ENCODE peak calls at places on chromosomes 5 and 9, in six cellular contexts. One of them, this sample, is unnamed.
A peak's percentile ranks its signal among the peaks of the same experiment; 100 is the strongest.

GRCh38 chr5:132481243-132482211 is 9.0 kb downstream of the IRF1 start:
- DNase-seq in dorsolateral prefrontal cortex: peak; percentile 3
- DNase-seq in GM23338: no peak
- DNase-seq in astrocyte: no peak
- DNase-seq in lower lobe of right lung: no peak
- DNase-seq in right atrium auricular region: no peak
- DNase-seq in this sample: no peak

GRCh38 chr9:136724772-136725171 is 12.4 kb downstream of the DIPK1B start:
- DNase-seq in lower lobe of right lung: no peak
- DNase-seq in GM23338: no peak
- DNase-seq in astrocyte: no peak
- DNase-seq in right atrium auricular region: no peak
- DNase-seq in dorsolateral prefrontal cortex: no peak
- DNase-seq in this sample: no peak

GRCh38 chr9:4229252-4229651 is 70.6 kb downstream of the GLIS3 start:
- DNase-seq in dorsolateral prefrontal cortex: no peak
- DNase-seq in right atrium auricular region: no peak
- DNase-seq in GM23338: no peak
- DNase-seq in lower lobe of right lung: no peak
- DNase-seq in astrocyte: no peak
- DNase-seq in this sample: no peak

GRCh38 chr9:129803679-129804065 is 688 bp downstream of the TOR1B start:
- DNase-seq in GM23338: no peak
- DNase-seq in astrocyte: no peak
- DNase-seq in right atrium auricular region: no peak
- DNase-seq in lower lobe of right lung: no peak
- DNase-seq in dorsolateral prefrontal cortex: no peak
- DNase-seq in this sample: no peak

GRCh38 chr5:17185349-17185748 is 32.1 kb upstream of the BASP1 start:
- DNase-seq in astrocyte: no peak
- DNase-seq in GM23338: no peak
- DNase-seq in right atrium auricular region: no peak
- DNase-seq in lower lobe of right lung: no peak
- DNase-seq in dorsolateral prefrontal cortex: no peak
- DNase-seq in this sample: no peak

GRCh38 chr5:76785493-76785892 is 33.3 kb upstream of the F2RL1 start:
- DNase-seq in GM23338: no peak
- DNase-seq in dorsolateral prefrontal cortex: no peak
- DNase-seq in right atrium auricular region: no peak
- DNase-seq in astrocyte: peak; percentile 61
- DNase-seq in lower lobe of right lung: no peak
- DNase-seq in this sample: no peak

GRCh38 chr9:6187272-6187671 is 28.3 kb upstream of the IL33 start:
- DNase-seq in astrocyte: no peak
- DNase-seq in right atrium auricular region: no peak
- DNase-seq in lower lobe of right lung: no peak
- DNase-seq in GM23338: no peak
- DNase-seq in dorsolateral prefrontal cortex: no peak
- DNase-seq in this sample: no peak

GRCh38 chr5:54518146-54519082 is 855 bp downstream of the SNX18 start:
- DNase-seq in right atrium auricular region: no peak
- DNase-seq in lower lobe of right lung: peak; percentile 86
- DNase-seq in GM23338: peak; percentile 60
- DNase-seq in dorsolateral prefrontal cortex: peak; percentile 49
- DNase-seq in astrocyte: no peak
- DNase-seq in this sample: peak; percentile 56

GRCh38 chr9:136245194-136246150 is at the start of gene QSOX2:
- DNase-seq in astrocyte: peak; percentile 29
- DNase-seq in lower lobe of right lung: peak; percentile 88
- DNase-seq in dorsolateral prefrontal cortex: peak; percentile 85
- DNase-seq in right atrium auricular region: peak; percentile 82
- DNase-seq in GM23338: peak; percentile 85
- DNase-seq in this sample: peak; percentile 88

GRCh38 chr5:35771321-35771720 is 85.4 kb upstream of the IL7R start:
- DNase-seq in lower lobe of right lung: no peak
- DNase-seq in GM23338: no peak
- DNase-seq in astrocyte: peak; percentile 82
- DNase-seq in right atrium auricular region: no peak
- DNase-seq in dorsolateral prefrontal cortex: no peak
- DNase-seq in this sample: no peak

GRCh38 chr5:57863661-57864060 is 381.1 kb upstream of the ACTBL2 start:
- DNase-seq in GM23338: no peak
- DNase-seq in dorsolateral prefrontal cortex: no peak
- DNase-seq in astrocyte: peak; percentile 72
- DNase-seq in lower lobe of right lung: no peak
- DNase-seq in right atrium auricular region: no peak
- DNase-seq in this sample: no peak

GRCh38 chr5:144328505-144328904 is 157.8 kb downstream of the KCTD16 start:
- DNase-seq in dorsolateral prefrontal cortex: no peak
- DNase-seq in lower lobe of right lung: no peak
- DNase-seq in right atrium auricular region: no peak
- DNase-seq in astrocyte: no peak
- DNase-seq in GM23338: no peak
- DNase-seq in this sample: no peak

GRCh38 chr5:144093400-144093799 is 77.1 kb downstream of the YIPF5 start:
- DNase-seq in dorsolateral prefrontal cortex: no peak
- DNase-seq in GM23338: peak; percentile 23
- DNase-seq in lower lobe of right lung: no peak
- DNase-seq in astrocyte: no peak
- DNase-seq in right atrium auricular region: no peak
- DNase-seq in this sample: no peak

GRCh38 chr9:5617749-5618148 is 11.2 kb upstream of the RIC1 start:
- DNase-seq in lower lobe of right lung: no peak
- DNase-seq in GM23338: no peak
- DNase-seq in dorsolateral prefrontal cortex: no peak
- DNase-seq in right atrium auricular region: no peak
- DNase-seq in astrocyte: no peak
- DNase-seq in this sample: no peak

GRCh38 chr5:8827701-8828100 is 718.2 kb downstream of the SEMA5A start:
- DNase-seq in astrocyte: peak; percentile 41
- DNase-seq in dorsolateral prefrontal cortex: no peak
- DNase-seq in lower lobe of right lung: no peak
- DNase-seq in GM23338: no peak
- DNase-seq in right atrium auricular region: no peak
- DNase-seq in this sample: no peak

GRCh38 chr9:109315889-109316640 is 4.8 kb downstream of the EPB41L4B start:
- DNase-seq in GM23338: peak; percentile 50
- DNase-seq in dorsolateral prefrontal cortex: peak; percentile 75
- DNase-seq in lower lobe of right lung: peak; percentile 89
- DNase-seq in right atrium auricular region: peak; percentile 78
- DNase-seq in astrocyte: peak; percentile 80
- DNase-seq in this sample: no peak

GRCh38 chr5:171617268-171617667 is 168.3 kb upstream of the SMIM23 start:
- DNase-seq in GM23338: no peak
- DNase-seq in astrocyte: no peak
- DNase-seq in lower lobe of right lung: no peak
- DNase-seq in dorsolateral prefrontal cortex: no peak
- DNase-seq in right atrium auricular region: no peak
- DNase-seq in this sample: no peak

GRCh38 chr9:113998114-113998513 is 80.0 kb downstream of the AMBP start:
- DNase-seq in right atrium auricular region: peak; percentile 56
- DNase-seq in GM23338: no peak
- DNase-seq in lower lobe of right lung: no peak
- DNase-seq in dorsolateral prefrontal cortex: no peak
- DNase-seq in astrocyte: no peak
- DNase-seq in this sample: no peak

GRCh38 chr9:37543468-37543867 is 32.7 kb downstream of the FBXO10 start:
- DNase-seq in lower lobe of right lung: no peak
- DNase-seq in dorsolateral prefrontal cortex: no peak
- DNase-seq in GM23338: no peak
- DNase-seq in astrocyte: no peak
- DNase-seq in right atrium auricular region: no peak
- DNase-seq in this sample: no peak

GRCh38 chr5:58116346-58116745 is 343.5 kb downstream of the PLK2 start:
- DNase-seq in dorsolateral prefrontal cortex: no peak
- DNase-seq in lower lobe of right lung: no peak
- DNase-seq in GM23338: no peak
- DNase-seq in right atrium auricular region: no peak
- DNase-seq in astrocyte: no peak
- DNase-seq in this sample: no peak

GRCh38 chr5:95843733-95844223 is 21.3 kb upstream of the GLRX start:
- DNase-seq in lower lobe of right lung: peak; percentile 62
- DNase-seq in right atrium auricular region: peak; percentile 74
- DNase-seq in dorsolateral prefrontal cortex: no peak
- DNase-seq in GM23338: no peak
- DNase-seq in astrocyte: no peak
- DNase-seq in this sample: no peak

GRCh38 chr5:123170816-123171345 is 81.8 kb downstream of the PRDM6 start:
- DNase-seq in dorsolateral prefrontal cortex: no peak
- DNase-seq in lower lobe of right lung: no peak
- DNase-seq in right atrium auricular region: no peak
- DNase-seq in GM23338: no peak
- DNase-seq in astrocyte: no peak
- DNase-seq in this sample: no peak

GRCh38 chr9:124220551-124221451 is 36.9 kb upstream of the NEK6 start:
- DNase-seq in right atrium auricular region: no peak
- DNase-seq in GM23338: no peak
- DNase-seq in lower lobe of right lung: no peak
- DNase-seq in astrocyte: peak; percentile 45
- DNase-seq in dorsolateral prefrontal cortex: no peak
- DNase-seq in this sample: no peak

GRCh38 chr9:99678550-99678949 is 143.1 kb upstream of the NR4A3 start:
- DNase-seq in astrocyte: no peak
- DNase-seq in right atrium auricular region: no peak
- DNase-seq in dorsolateral prefrontal cortex: no peak
- DNase-seq in lower lobe of right lung: no peak
- DNase-seq in GM23338: no peak
- DNase-seq in this sample: no peak

GRCh38 chr5:89981871-89982773 is 427.4 kb downstream of the CETN3 start:
- DNase-seq in dorsolateral prefrontal cortex: no peak
- DNase-seq in right atrium auricular region: no peak
- DNase-seq in lower lobe of right lung: no peak
- DNase-seq in astrocyte: no peak
- DNase-seq in GM23338: no peak
- DNase-seq in this sample: no peak

GRCh38 chr5:369151-369939 is 47.8 kb downstream of the AHRR start:
- DNase-seq in astrocyte: peak; percentile 25
- DNase-seq in GM23338: no peak
- DNase-seq in dorsolateral prefrontal cortex: peak; percentile 33
- DNase-seq in lower lobe of right lung: peak; percentile 42
- DNase-seq in right atrium auricular region: peak; percentile 54
- DNase-seq in this sample: no peak

GRCh38 chr5:38607396-38607795 is 51.0 kb upstream of the LIFR start:
- DNase-seq in right atrium auricular region: no peak
- DNase-seq in dorsolateral prefrontal cortex: no peak
- DNase-seq in lower lobe of right lung: no peak
- DNase-seq in astrocyte: peak; percentile 97
- DNase-seq in GM23338: no peak
- DNase-seq in this sample: no peak

GRCh38 chr9:114487607-114488300 is 17.5 kb downstream of the WHRN start:
- DNase-seq in lower lobe of right lung: no peak
- DNase-seq in astrocyte: peak; percentile 36
- DNase-seq in dorsolateral prefrontal cortex: peak; percentile 55
- DNase-seq in right atrium auricular region: no peak
- DNase-seq in GM23338: peak; percentile 87
- DNase-seq in this sample: peak; percentile 50

GRCh38 chr5:37553720-37554402 is 174.7 kb downstream of the WDR70 start:
- DNase-seq in GM23338: no peak
- DNase-seq in right atrium auricular region: no peak
- DNase-seq in astrocyte: peak; percentile 69
- DNase-seq in lower lobe of right lung: no peak
- DNase-seq in dorsolateral prefrontal cortex: no peak
- DNase-seq in this sample: no peak

GRCh38 chr5:135240283-135240633 is 158.8 kb downstream of the MACROH2A1 start:
- DNase-seq in right atrium auricular region: peak; percentile 43
- DNase-seq in lower lobe of right lung: no peak
- DNase-seq in GM23338: no peak
- DNase-seq in astrocyte: no peak
- DNase-seq in dorsolateral prefrontal cortex: peak; percentile 2
- DNase-seq in this sample: no peak
- TF ChIP-seq CTCF in right atrium auricular region: no peak
- TF ChIP-seq CTCF in lower lobe of right lung: no peak
- TF ChIP-seq CTCF in GM23338: no peak
- TF ChIP-seq CTCF in astrocyte: no peak
- TF ChIP-seq CTCF in dorsolateral prefrontal cortex: no peak
- TF ChIP-seq CTCF in this sample: no peak

GRCh38 chr9:16385590-16386578 is 484.6 kb downstream of the BNC2 start:
- DNase-seq in astrocyte: peak; percentile 71
- DNase-seq in dorsolateral prefrontal cortex: no peak
- DNase-seq in GM23338: no peak
- DNase-seq in right atrium auricular region: no peak
- DNase-seq in lower lobe of right lung: no peak
- DNase-seq in this sample: no peak
- H3K27me3 ChIP-seq in astrocyte: no peaks in the 10 kb centered on the region
- H3K27me3 ChIP-seq in dorsolateral prefrontal cortex: no peaks in the 10 kb centered on the region
- H3K27me3 ChIP-seq in GM23338: no peaks in the 10 kb centered on the region
- H3K27me3 ChIP-seq in right atrium auricular region: no peaks in the 10 kb centered on the region
- H3K27me3 ChIP-seq in lower lobe of right lung: no peaks in the 10 kb centered on the region
- H3K27me3 ChIP-seq in this sample: no peaks in the 10 kb centered on the region

GRCh38 chr5:31854181-31854624 is 215.3 kb downstream of the PDZD2 start:
- DNase-seq in GM23338: peak; percentile 86
- DNase-seq in dorsolateral prefrontal cortex: no peak
- DNase-seq in astrocyte: peak; percentile 80
- DNase-seq in lower lobe of right lung: peak; percentile 55
- DNase-seq in right atrium auricular region: peak; percentile 60
- DNase-seq in this sample: no peak

GRCh38 chr5:31853398-31854135 is 214.6 kb downstream of the PDZD2 start:
- DNase-seq in lower lobe of right lung: peak; percentile 53
- DNase-seq in dorsolateral prefrontal cortex: no peak
- DNase-seq in astrocyte: no peak
- DNase-seq in right atrium auricular region: no peak
- DNase-seq in GM23338: peak; percentile 41
- DNase-seq in this sample: no peak

GRCh38 chr5:31851290-31851689 is 212.4 kb downstream of the PDZD2 start:
- DNase-seq in astrocyte: no peak
- DNase-seq in lower lobe of right lung: no peak
- DNase-seq in GM23338: no peak
- DNase-seq in right atrium auricular region: no peak
- DNase-seq in dorsolateral prefrontal cortex: no peak
- DNase-seq in this sample: no peak

GRCh38 chr5:31855527-31855862 is 216.6 kb downstream of the PDZD2 start:
- DNase-seq in dorsolateral prefrontal cortex: no peak
- DNase-seq in right atrium auricular region: no peak
- DNase-seq in GM23338: no peak
- DNase-seq in lower lobe of right lung: no peak
- DNase-seq in astrocyte: no peak
- DNase-seq in this sample: no peak

GRCh38 chr5:31854625-31855526 is 215.9 kb downstream of the PDZD2 start:
- DNase-seq in astrocyte: peak; percentile 47
- DNase-seq in dorsolateral prefrontal cortex: peak; percentile 68
- DNase-seq in lower lobe of right lung: peak; percentile 69
- DNase-seq in right atrium auricular region: peak; percentile 59
- DNase-seq in GM23338: peak; percentile 79
- DNase-seq in this sample: no peak
- TF ChIP-seq CTCF in astrocyte: peak; percentile 15
- TF ChIP-seq CTCF in dorsolateral prefrontal cortex: peak; percentile 44
- TF ChIP-seq CTCF in lower lobe of right lung: no peak
- TF ChIP-seq CTCF in right atrium auricular region: no peak
- TF ChIP-seq CTCF in GM23338: peak; percentile 40
- TF ChIP-seq CTCF in this sample: peak; percentile 17

DNA sequence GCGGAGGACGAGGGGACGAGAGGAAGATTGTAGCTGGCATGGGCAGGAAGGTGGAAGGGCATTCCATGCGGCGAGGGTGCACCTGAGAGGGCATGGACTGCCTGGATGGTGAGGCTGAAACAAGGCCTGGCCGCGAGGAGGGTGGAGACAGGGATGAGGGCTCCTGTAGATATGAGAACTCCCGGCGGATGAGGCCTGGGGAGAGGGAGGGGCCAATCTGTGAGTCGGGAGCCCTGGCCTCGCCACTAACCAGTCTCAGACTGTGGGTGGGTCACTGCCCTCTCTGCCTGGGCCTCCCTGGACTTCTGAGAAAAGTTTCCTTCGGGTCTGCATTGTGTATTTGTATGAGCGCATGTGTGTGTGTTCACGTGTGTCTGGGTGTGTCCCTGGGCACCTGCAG is 55.4 kb downstream of the LMX1B start:
- DNase-seq in lower lobe of right lung: no peak
- DNase-seq in GM23338: peak; percentile 30
- DNase-seq in astrocyte: no peak
- DNase-seq in dorsolateral prefrontal cortex: no peak
- DNase-seq in right atrium auricular region: no peak
- DNase-seq in this sample: no peak
- H3K27me3 ChIP-seq in lower lobe of right lung: peaks cover 72% of the 10 kb centered on the region
- H3K27me3 ChIP-seq in GM23338: peaks cover 31% of the 10 kb centered on the region
- H3K27me3 ChIP-seq in astrocyte: peaks cover 40% of the 10 kb centered on the region
- H3K27me3 ChIP-seq in dorsolateral prefrontal cortex: peaks cover 36% of the 10 kb centered on the region
- H3K27me3 ChIP-seq in right atrium auricular region: no peaks in the 10 kb centered on the region
- H3K27me3 ChIP-seq in this sample: peaks cover 75% of the 10 kb centered on the region

This sample was measured in CD4-positive, alpha-beta T cell.